ENCODE peak calls at places on chromosome 18, in five cellular contexts. One of them, this sample, is unnamed.

GRCh38 chr18:73118121-73118816 is 250.5 kb upstream of the NETO1 start:
- DNase-seq in neuronal stem cell: no peak
- DNase-seq in GM20000: no peak
- DNase-seq in GM12892: no peak
- DNase-seq in cerebellar cortex: no peak
- DNase-seq in this sample: no peak

GRCh38 chr18:50956116-50956515 is 11.7 kb upstream of the ELAC1 start:
- DNase-seq in neuronal stem cell: no peak
- DNase-seq in GM20000: no peak
- DNase-seq in GM12892: no peak
- DNase-seq in cerebellar cortex: no peak
- DNase-seq in this sample: no peak

GRCh38 chr18:37294951-37295350 is 270.6 kb downstream of the CELF4 start:
- DNase-seq in neuronal stem cell: peak
- DNase-seq in GM20000: no peak
- DNase-seq in GM12892: no peak
- DNase-seq in cerebellar cortex: peak
- DNase-seq in this sample: no peak

GRCh38 chr18:79570266-79571201 is 109.1 kb upstream of the CTDP1 start:
- DNase-seq in neuronal stem cell: no peak
- DNase-seq in GM20000: no peak
- DNase-seq in GM12892: no peak
- DNase-seq in cerebellar cortex: no peak
- DNase-seq in this sample: peak

GRCh38 chr18:60044290-60045006 is 144.7 kb downstream of the PMAIP1 start:
- DNase-seq in neuronal stem cell: no peak
- DNase-seq in GM20000: no peak
- DNase-seq in GM12892: no peak
- DNase-seq in cerebellar cortex: no peak
- DNase-seq in this sample: no peak

GRCh38 chr18:9952633-9953416 is 39.0 kb downstream of the VAPA start:
- DNase-seq in neuronal stem cell: no peak
- DNase-seq in GM20000: no peak
- DNase-seq in GM12892: no peak
- DNase-seq in cerebellar cortex: no peak
- DNase-seq in this sample: no peak

GRCh38 chr18:79422783-79423165 is 27.0 kb downstream of the NFATC1 start:
- DNase-seq in neuronal stem cell: no peak
- DNase-seq in GM20000: no peak
- DNase-seq in GM12892: no peak
- DNase-seq in cerebellar cortex: no peak
- DNase-seq in this sample: no peak

GRCh38 chr18:40234217-40234616 is 1720.8 kb upstream of the PIK3C3 start:
- DNase-seq in neuronal stem cell: no peak
- DNase-seq in GM20000: no peak
- DNase-seq in GM12892: no peak
- DNase-seq in cerebellar cortex: no peak
- DNase-seq in this sample: no peak

GRCh38 chr18:40583671-40584070 is 1371.4 kb upstream of the PIK3C3 start:
- DNase-seq in neuronal stem cell: no peak
- DNase-seq in GM20000: no peak
- DNase-seq in GM12892: no peak
- DNase-seq in cerebellar cortex: no peak
- DNase-seq in this sample: no peak

This sample was measured in psoas muscle.